ENCODE peak calls at places on chromosomes 13 and 19, in five cellular contexts. One of them, this sample, is unnamed.
A peak's percentile ranks its signal among the peaks of the same experiment; 100 is the strongest.

GRCh38 chr13:55815458-55816033 is 1325.2 kb upstream of the PRR20A start:
- DNase-seq in stimulated activated CD4-positive, alpha-beta T cell treated with anti-CD3 and anti-CD28 coated beads, Interleukin-12 subunit alpha, Interleukin-12 subunit beta, amount 100 ng/mL, for 24 hours: no peak
- DNase-seq in tibial nerve: no peak
- DNase-seq in T-helper 9 cell: no peak
- DNase-seq in HCEC 1CT: no peak
- DNase-seq in this sample: peak; percentile 13

GRCh38 chr19:19464339-19465098 is 50.8 kb downstream of the TSSK6 start:
- DNase-seq in stimulated activated CD4-positive, alpha-beta T cell treated with anti-CD3 and anti-CD28 coated beads, Interleukin-12 subunit alpha, Interleukin-12 subunit beta, amount 100 ng/mL, for 24 hours: no peak
- DNase-seq in T-helper 9 cell: no peak
- DNase-seq in tibial nerve: no peak
- DNase-seq in HCEC 1CT: no peak
- DNase-seq in this sample: peak; percentile 59

GRCh38 chr13:28655566-28655965 is 3.4 kb upstream of the POMP start:
- DNase-seq in HCEC 1CT: peak; percentile 61
- DNase-seq in T-helper 9 cell: no peak
- DNase-seq in stimulated activated CD4-positive, alpha-beta T cell treated with anti-CD3 and anti-CD28 coated beads, Interleukin-12 subunit alpha, Interleukin-12 subunit beta, amount 100 ng/mL, for 24 hours: no peak
- DNase-seq in tibial nerve: no peak
- DNase-seq in this sample: no peak

GRCh38 chr19:38114651-38115050 is 109.4 kb downstream of the DPF1 start:
- DNase-seq in HCEC 1CT: no peak
- DNase-seq in tibial nerve: no peak
- DNase-seq in stimulated activated CD4-positive, alpha-beta T cell treated with anti-CD3 and anti-CD28 coated beads, Interleukin-12 subunit alpha, Interleukin-12 subunit beta, amount 100 ng/mL, for 24 hours: no peak
- DNase-seq in T-helper 9 cell: no peak
- DNase-seq in this sample: no peak

GRCh38 chr13:42807236-42807635 is 25.9 kb downstream of the FAM216B start:
- DNase-seq in HCEC 1CT: peak; percentile 39
- DNase-seq in T-helper 9 cell: no peak
- DNase-seq in stimulated activated CD4-positive, alpha-beta T cell treated with anti-CD3 and anti-CD28 coated beads, Interleukin-12 subunit alpha, Interleukin-12 subunit beta, amount 100 ng/mL, for 24 hours: no peak
- DNase-seq in tibial nerve: no peak
- DNase-seq in this sample: no peak

GRCh38 chr19:38324431-38324830 is 4.8 kb downstream of the KCNK6 start:
- DNase-seq in T-helper 9 cell: no peak
- DNase-seq in HCEC 1CT: no peak
- DNase-seq in stimulated activated CD4-positive, alpha-beta T cell treated with anti-CD3 and anti-CD28 coated beads, Interleukin-12 subunit alpha, Interleukin-12 subunit beta, amount 100 ng/mL, for 24 hours: no peak
- DNase-seq in tibial nerve: no peak
- DNase-seq in this sample: no peak

GRCh38 chr19:49689133-49690072 is at the start of gene ADM5:
- DNase-seq in tibial nerve: no peak
- DNase-seq in HCEC 1CT: no peak
- DNase-seq in stimulated activated CD4-positive, alpha-beta T cell treated with anti-CD3 and anti-CD28 coated beads, Interleukin-12 subunit alpha, Interleukin-12 subunit beta, amount 100 ng/mL, for 24 hours: no peak
- DNase-seq in T-helper 9 cell: no peak
- DNase-seq in this sample: no peak

GRCh38 chr19:20102097-20102496 is 24.3 kb downstream of the ZNF90 start:
- DNase-seq in T-helper 9 cell: no peak
- DNase-seq in stimulated activated CD4-positive, alpha-beta T cell treated with anti-CD3 and anti-CD28 coated beads, Interleukin-12 subunit alpha, Interleukin-12 subunit beta, amount 100 ng/mL, for 24 hours: no peak
- DNase-seq in HCEC 1CT: no peak
- DNase-seq in tibial nerve: no peak
- DNase-seq in this sample: no peak

GRCh38 chr19:38564981-38565685 is 52.6 kb downstream of the MAP4K1 start:
- DNase-seq in tibial nerve: no peak
- DNase-seq in T-helper 9 cell: no peak
- DNase-seq in HCEC 1CT: no peak
- DNase-seq in stimulated activated CD4-positive, alpha-beta T cell treated with anti-CD3 and anti-CD28 coated beads, Interleukin-12 subunit alpha, Interleukin-12 subunit beta, amount 100 ng/mL, for 24 hours: peak; percentile 10
- DNase-seq in this sample: no peak

GRCh38 chr13:62524498-62524897 is 1108.8 kb upstream of the PCDH20 start:
- DNase-seq in HCEC 1CT: no peak
- DNase-seq in tibial nerve: no peak
- DNase-seq in T-helper 9 cell: no peak
- DNase-seq in stimulated activated CD4-positive, alpha-beta T cell treated with anti-CD3 and anti-CD28 coated beads, Interleukin-12 subunit alpha, Interleukin-12 subunit beta, amount 100 ng/mL, for 24 hours: no peak
- DNase-seq in this sample: no peak

GRCh38 chr13:29817604-29818378 is 32.6 kb downstream of the UBL3 start:
- DNase-seq in T-helper 9 cell: no peak
- DNase-seq in HCEC 1CT: no peak
- DNase-seq in tibial nerve: no peak
- DNase-seq in stimulated activated CD4-positive, alpha-beta T cell treated with anti-CD3 and anti-CD28 coated beads, Interleukin-12 subunit alpha, Interleukin-12 subunit beta, amount 100 ng/mL, for 24 hours: no peak
- DNase-seq in this sample: no peak

GRCh38 chr13:25247345-25247744 is 39.9 kb downstream of the MTMR6 start:
- DNase-seq in HCEC 1CT: no peak
- DNase-seq in tibial nerve: no peak
- DNase-seq in T-helper 9 cell: no peak
- DNase-seq in stimulated activated CD4-positive, alpha-beta T cell treated with anti-CD3 and anti-CD28 coated beads, Interleukin-12 subunit alpha, Interleukin-12 subunit beta, amount 100 ng/mL, for 24 hours: no peak
- DNase-seq in this sample: no peak

GRCh38 chr13:26255717-26256277 is 1.9 kb downstream of the CDK8 start:
- DNase-seq in T-helper 9 cell: no peak
- DNase-seq in tibial nerve: no peak
- DNase-seq in stimulated activated CD4-positive, alpha-beta T cell treated with anti-CD3 and anti-CD28 coated beads, Interleukin-12 subunit alpha, Interleukin-12 subunit beta, amount 100 ng/mL, for 24 hours: no peak
- DNase-seq in HCEC 1CT: peak; percentile 11
- DNase-seq in this sample: no peak

GRCh38 chr13:25249001-25249543 is 38.2 kb downstream of the MTMR6 start:
- DNase-seq in stimulated activated CD4-positive, alpha-beta T cell treated with anti-CD3 and anti-CD28 coated beads, Interleukin-12 subunit alpha, Interleukin-12 subunit beta, amount 100 ng/mL, for 24 hours: no peak
- DNase-seq in tibial nerve: peak; percentile 9
- DNase-seq in HCEC 1CT: peak; percentile 19
- DNase-seq in T-helper 9 cell: no peak
- DNase-seq in this sample: no peak

GRCh38 chr19:3986260-3987041 is 1.2 kb upstream of the EEF2 start:
- DNase-seq in stimulated activated CD4-positive, alpha-beta T cell treated with anti-CD3 and anti-CD28 coated beads, Interleukin-12 subunit alpha, Interleukin-12 subunit beta, amount 100 ng/mL, for 24 hours: no peak
- DNase-seq in tibial nerve: peak; percentile 56
- DNase-seq in HCEC 1CT: peak; percentile 87
- DNase-seq in T-helper 9 cell: no peak
- DNase-seq in this sample: peak; percentile 55

GRCh38 chr19:13187419-13187818 is 37.2 kb downstream of the IER2 start:
- DNase-seq in T-helper 9 cell: no peak
- DNase-seq in HCEC 1CT: no peak
- DNase-seq in tibial nerve: no peak
- DNase-seq in stimulated activated CD4-positive, alpha-beta T cell treated with anti-CD3 and anti-CD28 coated beads, Interleukin-12 subunit alpha, Interleukin-12 subunit beta, amount 100 ng/mL, for 24 hours: no peak
- DNase-seq in this sample: no peak

GRCh38 chr13:37747071-37747612 is 122.4 kb downstream of the TRPC4 start:
- DNase-seq in stimulated activated CD4-positive, alpha-beta T cell treated with anti-CD3 and anti-CD28 coated beads, Interleukin-12 subunit alpha, Interleukin-12 subunit beta, amount 100 ng/mL, for 24 hours: no peak
- DNase-seq in T-helper 9 cell: no peak
- DNase-seq in tibial nerve: no peak
- DNase-seq in HCEC 1CT: peak; percentile 90
- DNase-seq in this sample: no peak

GRCh38 chr13:27110056-27110746 is 61.4 kb downstream of the USP12 start:
- DNase-seq in tibial nerve: no peak
- DNase-seq in T-helper 9 cell: no peak
- DNase-seq in HCEC 1CT: no peak
- DNase-seq in stimulated activated CD4-positive, alpha-beta T cell treated with anti-CD3 and anti-CD28 coated beads, Interleukin-12 subunit alpha, Interleukin-12 subunit beta, amount 100 ng/mL, for 24 hours: no peak
- DNase-seq in this sample: no peak

GRCh38 chr19:2115911-2116426 is 19.3 kb downstream of the IZUMO4 start:
- DNase-seq in T-helper 9 cell: no peak
- DNase-seq in HCEC 1CT: no peak
- DNase-seq in tibial nerve: no peak
- DNase-seq in stimulated activated CD4-positive, alpha-beta T cell treated with anti-CD3 and anti-CD28 coated beads, Interleukin-12 subunit alpha, Interleukin-12 subunit beta, amount 100 ng/mL, for 24 hours: no peak
- DNase-seq in this sample: no peak

GRCh38 chr19:23784274-23784673 is 25.6 kb upstream of the ZNF681 start:
- DNase-seq in T-helper 9 cell: no peak
- DNase-seq in tibial nerve: no peak
- DNase-seq in stimulated activated CD4-positive, alpha-beta T cell treated with anti-CD3 and anti-CD28 coated beads, Interleukin-12 subunit alpha, Interleukin-12 subunit beta, amount 100 ng/mL, for 24 hours: no peak
- DNase-seq in HCEC 1CT: no peak
- DNase-seq in this sample: no peak

GRCh38 chr19:19132912-19133311 is 5.4 kb downstream of the TMEM161A start:
- DNase-seq in tibial nerve: no peak
- DNase-seq in stimulated activated CD4-positive, alpha-beta T cell treated with anti-CD3 and anti-CD28 coated beads, Interleukin-12 subunit alpha, Interleukin-12 subunit beta, amount 100 ng/mL, for 24 hours: no peak
- DNase-seq in HCEC 1CT: no peak
- DNase-seq in T-helper 9 cell: no peak
- DNase-seq in this sample: no peak

GRCh38 chr19:10431943-10432735 is 11.8 kb downstream of the PDE4A start:
- DNase-seq in tibial nerve: peak; percentile 51
- DNase-seq in HCEC 1CT: peak; percentile 40
- DNase-seq in T-helper 9 cell: peak; percentile 74
- DNase-seq in stimulated activated CD4-positive, alpha-beta T cell treated with anti-CD3 and anti-CD28 coated beads, Interleukin-12 subunit alpha, Interleukin-12 subunit beta, amount 100 ng/mL, for 24 hours: no peak
- DNase-seq in this sample: peak; percentile 56

GRCh38 chr13:94478913-94479312 is 569 bp downstream of the DCT start:
- DNase-seq in HCEC 1CT: no peak
- DNase-seq in T-helper 9 cell: no peak
- DNase-seq in tibial nerve: no peak
- DNase-seq in stimulated activated CD4-positive, alpha-beta T cell treated with anti-CD3 and anti-CD28 coated beads, Interleukin-12 subunit alpha, Interleukin-12 subunit beta, amount 100 ng/mL, for 24 hours: no peak
- DNase-seq in this sample: no peak

GRCh38 chr13:40549500-40550094 is 116.8 kb downstream of the FOXO1 start:
- DNase-seq in stimulated activated CD4-positive, alpha-beta T cell treated with anti-CD3 and anti-CD28 coated beads, Interleukin-12 subunit alpha, Interleukin-12 subunit beta, amount 100 ng/mL, for 24 hours: no peak
- DNase-seq in T-helper 9 cell: no peak
- DNase-seq in HCEC 1CT: no peak
- DNase-seq in tibial nerve: no peak
- DNase-seq in this sample: no peak

GRCh38 chr19:34734601-34735103 is 609 bp downstream of the ZNF181 start:
- DNase-seq in T-helper 9 cell: no peak
- DNase-seq in stimulated activated CD4-positive, alpha-beta T cell treated with anti-CD3 and anti-CD28 coated beads, Interleukin-12 subunit alpha, Interleukin-12 subunit beta, amount 100 ng/mL, for 24 hours: no peak
- DNase-seq in tibial nerve: no peak
- DNase-seq in HCEC 1CT: no peak
- DNase-seq in this sample: peak; percentile 38

GRCh38 chr19:45753548-45753947 is 15.5 kb downstream of the SIX5 start:
- DNase-seq in stimulated activated CD4-positive, alpha-beta T cell treated with anti-CD3 and anti-CD28 coated beads, Interleukin-12 subunit alpha, Interleukin-12 subunit beta, amount 100 ng/mL, for 24 hours: no peak
- DNase-seq in HCEC 1CT: no peak
- DNase-seq in tibial nerve: no peak
- DNase-seq in T-helper 9 cell: no peak
- DNase-seq in this sample: no peak

GRCh38 chr13:97301382-97302095 is 79.4 kb downstream of the MBNL2 start:
- DNase-seq in stimulated activated CD4-positive, alpha-beta T cell treated with anti-CD3 and anti-CD28 coated beads, Interleukin-12 subunit alpha, Interleukin-12 subunit beta, amount 100 ng/mL, for 24 hours: no peak
- DNase-seq in tibial nerve: no peak
- DNase-seq in HCEC 1CT: no peak
- DNase-seq in T-helper 9 cell: no peak
- DNase-seq in this sample: no peak

GRCh38 chr13:107721436-107721835 is 493.9 kb downstream of the LIG4 start:
- DNase-seq in T-helper 9 cell: no peak
- DNase-seq in tibial nerve: no peak
- DNase-seq in stimulated activated CD4-positive, alpha-beta T cell treated with anti-CD3 and anti-CD28 coated beads, Interleukin-12 subunit alpha, Interleukin-12 subunit beta, amount 100 ng/mL, for 24 hours: no peak
- DNase-seq in HCEC 1CT: no peak
- DNase-seq in this sample: no peak

This sample was measured in mucosa of gallbladder.